ENCODE peak calls at places on chromosomes 4 and X, in six cellular contexts. A is BJ; Q is fibroblast of lung; D is CD4-positive, alpha-beta T cell; K is HCT116; B is mesenchymal stem cell. R is an unnamed sample.
A peak's percentile ranks its signal among the peaks of the same experiment; 100 is the strongest.

GRCh38 chr4:41360911-41361830 is 104.4 kb downstream of the UCHL1 start:
- DNase-seq in K (no peak), B (peak; percentile 61), Q (peak; percentile 33), D (no peak), A (no peak), R (no peak)

GRCh38 chr4:171857302-171858005 is 44.2 kb downstream of the GALNTL6 start:
- DNase-seq in D (no peak), B (peak; percentile 42), K (no peak), A (no peak), Q (no peak), R (no peak)

GRCh38 chrX:107549504-107549903 is 78.8 kb upstream of the PRPS1 start:
- DNase-seq in Q (no peak), D (no peak), A (no peak), K (no peak), B (no peak), R (no peak)

GRCh38 chrX:133229361-133229760 is 11.2 kb upstream of the TFDP3 start:
- DNase-seq in A (no peak), Q (peak; percentile 27), B (peak; percentile 3), K (peak; percentile 50), D (no peak), R (no peak)

GRCh38 chrX:86171366-86171765 is 23.1 kb downstream of the DACH2 start:
- DNase-seq in A (no peak), B (peak; percentile 16), D (no peak), Q (peak; percentile 65), K (no peak), R (no peak)

GRCh38 chr4:40992472-40993298 is 221.7 kb downstream of the APBB2 start:
- DNase-seq in A (no peak), K (no peak), D (no peak), B (peak; percentile 94), Q (peak; percentile 87), R (no peak)

GRCh38 chrX:129522184-129523059 is 868 bp downstream of the SMARCA1 start:
- DNase-seq in A (no peak), D (no peak), K (peak; percentile 16), Q (peak; percentile 60), B (peak; percentile 81), R (no peak)

GRCh38 chr4:128635141-128635911 is 174.2 kb upstream of the JADE1 start:
- DNase-seq in K (no peak), D (no peak), A (no peak), Q (peak; percentile 73), B (peak; percentile 48), R (peak; percentile 43)

GRCh38 chr4:73964862-73965611 is 16.8 kb downstream of the PF4 start:
- DNase-seq in K (peak; percentile 46), D (no peak), A (no peak), Q (no peak), B (peak; percentile 22), R (no peak)

GRCh38 chr4:140046037-140046436 is 107.9 kb downstream of the MAML3 start:
- DNase-seq in A (no peak), B (no peak), Q (peak; percentile 33), K (no peak), D (no peak), R (no peak)

GRCh38 chrX:27964432-27964831 is 16.8 kb downstream of the DCAF8L1 start:
- DNase-seq in K (no peak), D (no peak), Q (peak; percentile 0), A (no peak), B (no peak), R (no peak)

GRCh38 chr4:6608758-6609414 is 31.6 kb upstream of the MRFAP1 start:
- DNase-seq in B (no peak), Q (no peak), K (no peak), D (no peak), A (no peak), R (no peak)

GRCh38 chr4:11599044-11599443 is 170.3 kb upstream of the HS3ST1 start:
- DNase-seq in D (no peak), B (no peak), A (no peak), K (no peak), Q (no peak), R (no peak)

GRCh38 chr4:148007303-148007702 is 275.4 kb downstream of the ARHGAP10 start:
- DNase-seq in B (peak; percentile 99), D (no peak), A (peak; percentile 95), Q (peak; percentile 98), K (peak; percentile 72), R (peak; percentile 91)

GRCh38 chrX:7542566-7542965 is 300.4 kb upstream of the VCX start:
- DNase-seq in Q (no peak), A (no peak), K (no peak), D (no peak), B (no peak), R (no peak)

GRCh38 chrX:133726211-133726630 is 259.2 kb downstream of the GPC3 start:
- DNase-seq in B (peak; percentile 54), A (peak; percentile 26), D (no peak), K (peak; percentile 27), Q (peak; percentile 53), R (peak; percentile 21)

DNA sequence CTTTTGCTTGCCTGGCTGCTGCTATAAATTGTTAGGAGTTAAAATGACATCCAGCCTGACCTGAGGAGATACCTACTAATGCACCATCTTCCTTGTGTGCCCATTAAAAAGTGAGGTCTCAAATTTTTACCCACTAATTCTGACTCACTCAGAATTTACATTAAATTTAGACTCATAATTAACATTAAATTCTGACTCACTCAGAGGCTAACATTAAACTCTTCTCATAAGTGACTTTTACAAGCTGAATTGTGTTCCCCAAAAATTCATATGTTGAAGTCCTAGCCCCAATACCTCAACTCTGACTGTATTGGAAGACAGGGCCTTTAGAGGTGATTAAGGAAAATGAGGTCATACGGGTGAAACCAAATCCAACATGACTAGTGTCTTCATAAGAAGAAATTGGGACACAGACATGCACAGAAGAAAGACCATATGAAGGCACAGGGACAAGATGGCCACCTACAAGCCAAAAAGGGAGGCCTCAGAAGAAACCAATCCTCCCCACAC is 11.8 kb downstream of the CASP6 start:
- DNase-seq in Q (no peak), D (no peak), B (no peak), K (no peak), A (no peak), R (no peak)
- H3K27me3 ChIP-seq in Q (no peaks in the 10 kb centered on the region), D (no peaks in the 10 kb centered on the region), B (no peaks in the 10 kb centered on the region), K (no peaks in the 10 kb centered on the region), A (no peaks in the 10 kb centered on the region), R (no peaks in the 10 kb centered on the region)

GRCh38 chr4:13544556-13545393 is 467 bp upstream of the NKX3-2 start:
- DNase-seq in K (peak; percentile 81), B (peak; percentile 91), A (no peak), Q (peak; percentile 71), D (no peak), R (peak; percentile 7)

GRCh38 chr4:13546855-13547562 is 2.7 kb upstream of the NKX3-2 start:
- DNase-seq in D (no peak), K (no peak), Q (no peak), B (peak; percentile 47), A (no peak), R (no peak)

GRCh38 chr4:13543648-13544555 is at the start of gene NKX3-2:
- DNase-seq in A (no peak), B (peak; percentile 59), Q (no peak), K (no peak), D (no peak), R (no peak)

GRCh38 chr4:13546374-13546854 is 2.1 kb upstream of the NKX3-2 start:
- DNase-seq in B (peak; percentile 47), A (no peak), K (no peak), Q (no peak), D (no peak), R (no peak)

DNA sequence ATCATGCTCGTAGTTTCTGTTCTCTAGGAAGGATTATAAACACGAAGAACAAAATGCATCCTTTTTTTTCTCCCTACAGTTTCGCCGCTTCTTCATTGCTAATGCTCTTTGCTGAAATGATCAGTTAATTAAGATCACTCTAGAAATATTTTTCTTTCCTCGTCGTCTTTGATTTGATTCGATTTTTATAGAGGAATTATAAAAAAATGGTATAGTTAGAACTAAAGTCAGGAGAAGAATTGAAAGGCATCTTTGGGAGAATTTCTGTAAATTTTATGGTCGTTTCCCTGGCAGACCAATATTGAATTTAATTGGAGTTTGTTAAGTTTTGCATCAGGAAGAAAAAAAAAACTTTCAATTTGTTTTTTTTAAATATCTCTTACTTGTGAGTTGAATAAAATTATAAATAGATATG is 1.1 kb upstream of the NKX3-2 start:
- DNase-seq in B (no peak), Q (no peak), A (no peak), K (no peak), D (no peak), R (no peak)
- H3K27me3 ChIP-seq in B (peaks cover 60% of the 10 kb centered on the region), Q (peaks cover 53% of the 10 kb centered on the region), A (peaks cover 42% of the 10 kb centered on the region), K (no peaks in the 10 kb centered on the region), D (peaks cover 94% of the 10 kb centered on the region), R (peaks cover 75% of the 10 kb centered on the region)

GRCh38 chr4:1463088-1463926 is 57.1 kb upstream of the NKX1-1 start:
- DNase-seq in B (peak; percentile 36), A (peak; percentile 0), K (no peak), D (no peak), Q (peak; percentile 38), R (peak; percentile 10)

GRCh38 chr4:1460967-1461868 is 55.0 kb upstream of the NKX1-1 start:
- DNase-seq in Q (no peak), B (no peak), K (no peak), A (no peak), D (no peak), R (no peak)

GRCh38 chr4:1463927-1464540 is 57.8 kb upstream of the NKX1-1 start:
- DNase-seq in B (no peak), A (no peak), D (no peak), K (no peak), Q (no peak), R (no peak)

GRCh38 chr4:1462009-1462767 is 55.9 kb upstream of the NKX1-1 start:
- DNase-seq in Q (no peak), D (no peak), B (no peak), K (no peak), A (no peak), R (no peak)

DNA sequence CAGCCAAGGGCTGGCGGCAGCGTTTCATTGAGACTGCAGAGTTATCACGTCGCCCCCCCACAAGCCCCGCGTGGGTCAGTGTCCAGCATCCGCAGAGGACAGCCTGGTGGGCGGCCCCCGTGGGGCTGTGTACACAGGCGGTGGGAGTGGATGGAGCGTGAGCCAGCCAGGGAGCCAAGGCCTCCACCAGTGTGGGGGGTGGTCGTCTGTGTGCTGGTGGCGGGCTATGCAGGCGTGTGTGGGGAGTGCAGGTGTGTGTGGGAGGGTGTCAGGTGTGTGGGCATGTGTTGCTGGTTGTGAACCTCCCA is 56.5 kb upstream of the NKX1-1 start:
- DNase-seq in D (no peak), K (no peak), A (no peak), B (no peak), Q (no peak), R (no peak)
- H3K27me3 ChIP-seq in D (peaks cover 37% of the 10 kb centered on the region), K (peaks cover 16% of the 10 kb centered on the region), A (peaks cover 9% of the 10 kb centered on the region), B (peaks cover 24% of the 10 kb centered on the region), Q (peaks cover 7% of the 10 kb centered on the region), R (peaks cover 55% of the 10 kb centered on the region)

DNA sequence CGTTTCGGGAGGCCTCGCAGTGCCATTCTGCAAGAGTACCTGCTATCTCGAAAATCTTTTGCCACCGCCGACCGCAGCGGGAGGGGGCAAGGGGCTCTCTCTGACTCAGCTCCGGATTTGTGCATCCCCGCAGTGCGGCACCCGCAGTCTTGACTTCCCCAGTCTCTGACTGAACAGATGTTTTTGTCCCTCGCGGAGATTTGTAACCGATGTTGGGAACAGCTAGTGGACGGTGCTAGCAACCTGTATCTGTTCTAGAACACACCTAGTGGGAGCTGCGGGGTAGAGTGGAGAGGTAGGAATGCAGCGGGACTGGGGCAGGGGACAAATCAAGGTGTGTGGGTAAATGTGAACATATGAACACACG is 17.2 kb downstream of the NKX6-1 start:
- DNase-seq in D (no peak), Q (no peak), B (no peak), K (no peak), A (no peak), R (no peak)
- H3K27me3 ChIP-seq in D (peaks cover 82% of the 10 kb centered on the region), Q (peaks cover 27% of the 10 kb centered on the region), B (peaks cover 72% of the 10 kb centered on the region), K (no peaks in the 10 kb centered on the region), A (peaks cover 40% of the 10 kb centered on the region), R (peaks cover 56% of the 10 kb centered on the region)